ENCODE peak calls at places on chromosomes 6 and 20, in four cellular contexts. O is AG09309, P is colonic mucosa, H is fibroblast of lung. M is an unnamed sample.

GRCh38 chr20:955111-955510 is 39.0 kb upstream of the ANGPT4 start:
- DNase-seq in O (no peak), P (no peak), H (no peak), M (no peak)

GRCh38 chr20:13800728-13801134 is 15.9 kb downstream of the NDUFAF5 start:
- DNase-seq in O (peak), P (peak), H (peak), M (peak)

GRCh38 chr6:21587925-21588811 is 5.4 kb upstream of the SOX4 start:
- DNase-seq in O (no peak), P (peak), H (peak), M (no peak)

GRCh38 chr6:1020837-1021236 is 291.1 kb upstream of the FOXQ1 start:
- DNase-seq in O (no peak), P (no peak), H (no peak), M (no peak)

GRCh38 chr6:166664135-166664534 is 37.1 kb upstream of the RPS6KA2 start:
- DNase-seq in O (no peak), P (no peak), H (peak), M (no peak)

GRCh38 chr6:159808647-159809046 is 8.6 kb downstream of the PNLDC1 start:
- DNase-seq in O (no peak), P (no peak), H (no peak), M (no peak)

GRCh38 chr6:41644297-41644879 is 6.1 kb downstream of the MDFI start:
- DNase-seq in O (no peak), P (no peak), H (no peak), M (no peak)

GRCh38 chr6:17714879-17715860 is 8.4 kb upstream of the NUP153 start:
- DNase-seq in O (peak), P (no peak), H (peak), M (peak)

GRCh38 chr6:123089223-123089622 is 93.2 kb downstream of the CLVS2 start:
- DNase-seq in O (no peak), P (no peak), H (no peak), M (no peak)

GRCh38 chr6:128848169-128848935 is 34.6 kb upstream of the LAMA2 start:
- DNase-seq in O (no peak), P (no peak), H (no peak), M (no peak)

GRCh38 chr20:41159547-41159946 is 22.2 kb downstream of the PLCG1 start:
- DNase-seq in O (no peak), P (no peak), H (no peak), M (no peak)

GRCh38 chr6:37628611-37629320 is 68.9 kb downstream of the MDGA1 start:
- DNase-seq in O (no peak), P (no peak), H (peak), M (peak)

GRCh38 chr6:111730835-111731234 is 125.2 kb upstream of the TRAF3IP2 start:
- DNase-seq in O (no peak), P (no peak), H (peak), M (no peak)

GRCh38 chr6:135231469-135231844 is 50.3 kb downstream of the MYB start:
- DNase-seq in O (no peak), P (peak), H (no peak), M (no peak)

GRCh38 chr6:129733290-129733689 is 23.3 kb upstream of the ARHGAP18 start:
- DNase-seq in O (no peak), P (no peak), H (no peak), M (no peak)

GRCh38 chr20:1635291-1635979 is 15.6 kb upstream of the SIRPB1 start:
- DNase-seq in O (no peak), P (no peak), H (no peak), M (no peak)

GRCh38 chr6:79574636-79575035 is 37.4 kb upstream of the LCA5 start:
- DNase-seq in O (no peak), P (no peak), H (peak), M (peak)

GRCh38 chr6:167898673-167899311 is 72.1 kb downstream of the AFDN start:
- DNase-seq in O (peak), P (no peak), H (peak), M (peak)

GRCh38 chr6:110518281-110518623 is 41.8 kb upstream of the SLC22A16 start:
- DNase-seq in O (no peak), P (no peak), H (peak), M (no peak)

GRCh38 chr6:11734861-11735652 is 43.5 kb downstream of the ADTRP start:
- DNase-seq in O (no peak), P (no peak), H (no peak), M (no peak)

GRCh38 chr6:68126089-68126749 is 508.9 kb upstream of the ADGRB3 start:
- DNase-seq in O (no peak), P (no peak), H (no peak), M (no peak)

GRCh38 chr6:159043986-159044385 is 805 bp downstream of the TAGAP start:
- DNase-seq in O (no peak), P (peak), H (no peak), M (no peak)

GRCh38 chr6:138036111-138036510 is 71.1 kb downstream of the PERP start:
- DNase-seq in O (no peak), P (peak), H (no peak), M (no peak)

DNA sequence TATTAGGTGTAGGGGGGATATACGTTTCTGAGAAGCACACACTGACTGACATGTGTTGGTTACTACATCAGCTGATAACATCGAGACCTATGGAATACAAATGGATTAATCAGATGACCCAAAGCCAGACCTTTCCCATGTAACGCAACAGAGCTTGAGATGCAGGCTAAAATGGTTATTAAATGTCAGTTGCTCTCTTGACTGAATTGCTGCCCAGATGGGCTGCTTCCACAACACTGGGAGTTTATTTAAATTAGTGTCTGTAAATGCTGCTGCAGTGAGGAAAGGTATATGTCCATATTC is 298.8 kb downstream of the PHACTR1 start:
- DNase-seq in O (no peak), P (no peak), H (no peak), M (no peak)
- H3K4me3 ChIP-seq in O (no peak), P (no peak), H (no peak), M (no peak)

GRCh38 chr20:24911461-24911860 is 37.6 kb upstream of the CST7 start:
- DNase-seq in O (no peak), P (no peak), H (no peak), M (no peak)
- H3K4me3 ChIP-seq in O (no peak), P (no peak), H (no peak), M (no peak)

GRCh38 chr6:2855061-2855519 is 13.4 kb upstream of the SERPINB1 start:
- DNase-seq in O (no peak), P (no peak), H (no peak), M (no peak)
- H3K4me3 ChIP-seq in O (no peak), P (no peak), H (no peak), M (no peak)

DNA sequence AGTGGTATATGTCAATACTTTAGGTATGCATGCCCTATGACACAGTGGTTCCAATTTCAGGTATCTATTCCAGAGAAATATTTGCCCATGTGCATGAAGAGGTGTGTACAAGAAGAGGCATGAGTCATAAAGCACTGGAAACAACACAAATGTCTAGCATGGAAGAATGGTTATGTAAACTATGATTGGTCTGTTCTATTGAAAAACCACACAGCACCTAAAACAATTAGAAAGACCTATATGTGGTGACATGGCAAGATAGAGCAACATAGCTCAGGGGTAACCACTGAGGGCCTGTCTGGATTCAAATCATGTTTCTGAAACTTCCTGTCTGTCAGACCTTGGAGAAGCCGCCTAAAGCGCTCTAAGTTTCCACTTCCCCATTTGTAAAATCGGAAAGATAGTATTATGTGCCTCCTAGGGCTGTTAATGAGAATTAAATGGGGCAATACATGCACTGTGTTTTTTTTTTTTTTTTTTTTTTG is 76.0 kb upstream of the SHLD1 start:
- DNase-seq in O (no peak), P (no peak), H (no peak), M (no peak)
- H3K4me3 ChIP-seq in O (no peak), P (no peak), H (no peak), M (no peak)

DNA sequence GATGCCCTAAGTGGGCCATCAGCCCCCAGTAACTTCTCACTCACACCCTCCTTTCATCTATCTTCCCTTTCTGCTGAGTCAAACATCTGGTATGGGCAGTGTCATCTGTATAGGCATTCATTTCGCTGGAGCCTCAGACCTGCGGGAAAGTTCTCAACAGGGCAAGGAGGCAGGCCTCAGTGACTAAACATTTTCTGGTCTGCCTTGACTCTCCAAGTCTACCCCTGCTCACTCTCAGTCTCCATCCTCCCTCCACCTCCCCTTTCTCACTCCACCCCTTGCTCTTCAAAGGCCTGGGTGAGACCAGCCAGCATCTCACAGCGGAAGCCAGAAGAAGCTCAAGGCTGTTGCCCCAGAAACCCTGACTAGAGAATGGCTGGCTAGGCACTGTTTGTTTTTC is 105.0 kb upstream of the BEND6 start:
- DNase-seq in O (no peak), P (no peak), H (peak), M (no peak)
- H3K4me3 ChIP-seq in O (peak), P (no peak), H (peak), M (peak)

GRCh38 chr6:154480144-154480639 is 30.3 kb downstream of the CNKSR3 start:
- DNase-seq in O (no peak), P (no peak), H (no peak), M (no peak)

GRCh38 chr6:154479388-154480143 is 30.9 kb downstream of the CNKSR3 start:
- DNase-seq in O (no peak), P (no peak), H (peak), M (peak)

GRCh38 chr6:154478021-154478651 is 32.3 kb downstream of the CNKSR3 start:
- DNase-seq in O (no peak), P (no peak), H (no peak), M (no peak)

GRCh38 chr6:154476494-154476893 is 34.0 kb downstream of the CNKSR3 start:
- DNase-seq in O (no peak), P (no peak), H (no peak), M (no peak)

DNA sequence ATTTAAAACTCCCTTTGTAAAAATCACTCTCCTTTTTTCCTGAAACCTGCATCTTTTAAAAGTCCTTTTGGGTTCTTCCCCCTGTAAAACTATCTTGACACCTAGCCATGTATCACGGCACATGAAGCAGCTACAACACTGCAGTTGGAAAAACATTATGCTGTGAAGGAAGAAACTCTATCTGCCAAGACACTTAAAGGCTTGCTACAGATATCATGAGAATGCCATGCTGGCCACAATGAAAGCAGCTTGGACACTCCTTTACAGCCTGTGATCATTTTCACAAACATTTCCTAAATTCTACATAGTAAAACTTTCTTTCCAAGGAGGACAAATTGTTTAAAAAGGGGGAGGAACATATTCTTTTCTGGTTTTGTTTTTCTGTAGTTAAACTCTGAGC is 31.8 kb downstream of the CNKSR3 start:
- DNase-seq in O (no peak), P (no peak), H (peak), M (no peak)
- H3K4me3 ChIP-seq in O (no peak), P (no peak), H (peak), M (peak)

DNA sequence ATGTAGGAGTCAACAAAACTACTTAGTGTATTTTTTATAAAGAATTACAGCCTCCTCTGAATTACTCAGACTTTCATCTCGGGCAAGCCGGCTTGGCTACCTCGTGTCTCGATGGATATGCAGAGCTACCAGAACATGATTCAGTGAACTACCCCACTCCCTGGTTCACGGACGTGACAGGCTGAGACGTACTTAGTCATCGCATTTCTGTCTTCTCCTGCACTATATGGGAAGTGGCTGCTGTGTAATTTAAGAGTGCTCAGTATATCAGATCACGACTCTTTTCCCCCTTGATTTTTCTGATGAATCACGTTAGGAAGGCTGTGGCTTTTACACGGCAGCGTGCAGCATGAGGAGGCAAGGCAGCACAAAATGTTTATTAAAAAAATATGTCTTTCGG is 302.7 kb upstream of the ZFP64 start:
- DNase-seq in O (peak), P (no peak), H (peak), M (peak)
- H3K4me3 ChIP-seq in O (no peak), P (no peak), H (no peak), M (peak)